ENCODE peak calls at places on chromosome 1, in four cellular contexts. One of them, this sample, is unnamed.

GRCh38 chr1:52786148-52786547 is 56.4 kb upstream of the ZYG11A start:
- DNase-seq in NCI-H748 treated with DMSO at 0.1 percent for 48 hours: no peak
- DNase-seq in T-helper 1 cell: no peak
- DNase-seq in activated CD4-positive, alpha-beta T cell treated with anti-CD3 and anti-CD28 coated beads, Interleukin-2, amount 50 U/mL, for 1 hour: no peak
- DNase-seq in this sample: no peak

GRCh38 chr1:231421616-231421970 is 494 bp downstream of the EGLN1 start:
- DNase-seq in activated CD4-positive, alpha-beta T cell treated with anti-CD3 and anti-CD28 coated beads, Interleukin-2, amount 50 U/mL, for 1 hour: peak
- DNase-seq in NCI-H748 treated with DMSO at 0.1 percent for 48 hours: peak
- DNase-seq in T-helper 1 cell: no peak
- DNase-seq in this sample: peak

GRCh38 chr1:24385160-24385939 is 28.2 kb downstream of the STPG1 start:
- DNase-seq in NCI-H748 treated with DMSO at 0.1 percent for 48 hours: no peak
- DNase-seq in activated CD4-positive, alpha-beta T cell treated with anti-CD3 and anti-CD28 coated beads, Interleukin-2, amount 50 U/mL, for 1 hour: peak
- DNase-seq in T-helper 1 cell: peak
- DNase-seq in this sample: peak

GRCh38 chr1:182703539-182703938 is 19.2 kb upstream of the RGS8 start:
- DNase-seq in T-helper 1 cell: no peak
- DNase-seq in activated CD4-positive, alpha-beta T cell treated with anti-CD3 and anti-CD28 coated beads, Interleukin-2, amount 50 U/mL, for 1 hour: no peak
- DNase-seq in NCI-H748 treated with DMSO at 0.1 percent for 48 hours: peak
- DNase-seq in this sample: no peak

GRCh38 chr1:180949616-180950000 is 36.9 kb downstream of the KIAA1614 start:
- DNase-seq in activated CD4-positive, alpha-beta T cell treated with anti-CD3 and anti-CD28 coated beads, Interleukin-2, amount 50 U/mL, for 1 hour: no peak
- DNase-seq in T-helper 1 cell: no peak
- DNase-seq in NCI-H748 treated with DMSO at 0.1 percent for 48 hours: no peak
- DNase-seq in this sample: no peak

GRCh38 chr1:247077234-247077633 is 1.4 kb downstream of the ZNF670 start:
- DNase-seq in activated CD4-positive, alpha-beta T cell treated with anti-CD3 and anti-CD28 coated beads, Interleukin-2, amount 50 U/mL, for 1 hour: no peak
- DNase-seq in NCI-H748 treated with DMSO at 0.1 percent for 48 hours: no peak
- DNase-seq in T-helper 1 cell: no peak
- DNase-seq in this sample: no peak

GRCh38 chr1:161261859-161262225 is 3.3 kb downstream of the PCP4L1 start:
- DNase-seq in NCI-H748 treated with DMSO at 0.1 percent for 48 hours: no peak
- DNase-seq in T-helper 1 cell: no peak
- DNase-seq in activated CD4-positive, alpha-beta T cell treated with anti-CD3 and anti-CD28 coated beads, Interleukin-2, amount 50 U/mL, for 1 hour: no peak
- DNase-seq in this sample: no peak

GRCh38 chr1:109198043-109198695 is 15.5 kb upstream of the SARS1 start:
- DNase-seq in NCI-H748 treated with DMSO at 0.1 percent for 48 hours: no peak
- DNase-seq in activated CD4-positive, alpha-beta T cell treated with anti-CD3 and anti-CD28 coated beads, Interleukin-2, amount 50 U/mL, for 1 hour: no peak
- DNase-seq in T-helper 1 cell: no peak
- DNase-seq in this sample: no peak

GRCh38 chr1:18941221-18942141 is 15.0 kb downstream of the IFFO2 start:
- DNase-seq in T-helper 1 cell: no peak
- DNase-seq in NCI-H748 treated with DMSO at 0.1 percent for 48 hours: no peak
- DNase-seq in activated CD4-positive, alpha-beta T cell treated with anti-CD3 and anti-CD28 coated beads, Interleukin-2, amount 50 U/mL, for 1 hour: no peak
- DNase-seq in this sample: no peak

GRCh38 chr1:184507604-184508289 is 120.9 kb downstream of the C1orf21 start:
- DNase-seq in NCI-H748 treated with DMSO at 0.1 percent for 48 hours: no peak
- DNase-seq in activated CD4-positive, alpha-beta T cell treated with anti-CD3 and anti-CD28 coated beads, Interleukin-2, amount 50 U/mL, for 1 hour: no peak
- DNase-seq in T-helper 1 cell: no peak
- DNase-seq in this sample: no peak

GRCh38 chr1:156083800-156084790 is 1.8 kb upstream of the MEX3A start:
- DNase-seq in NCI-H748 treated with DMSO at 0.1 percent for 48 hours: no peak
- DNase-seq in activated CD4-positive, alpha-beta T cell treated with anti-CD3 and anti-CD28 coated beads, Interleukin-2, amount 50 U/mL, for 1 hour: no peak
- DNase-seq in T-helper 1 cell: no peak
- DNase-seq in this sample: no peak

GRCh38 chr1:169484107-169484506 is 1.6 kb downstream of the SLC19A2 start:
- DNase-seq in T-helper 1 cell: no peak
- DNase-seq in activated CD4-positive, alpha-beta T cell treated with anti-CD3 and anti-CD28 coated beads, Interleukin-2, amount 50 U/mL, for 1 hour: no peak
- DNase-seq in NCI-H748 treated with DMSO at 0.1 percent for 48 hours: no peak
- DNase-seq in this sample: no peak

GRCh38 chr1:147683163-147683763 is 12.9 kb upstream of the ACP6 start:
- DNase-seq in T-helper 1 cell: no peak
- DNase-seq in NCI-H748 treated with DMSO at 0.1 percent for 48 hours: no peak
- DNase-seq in activated CD4-positive, alpha-beta T cell treated with anti-CD3 and anti-CD28 coated beads, Interleukin-2, amount 50 U/mL, for 1 hour: no peak
- DNase-seq in this sample: no peak

GRCh38 chr1:55285849-55286248 is 70.7 kb upstream of the USP24 start:
- DNase-seq in NCI-H748 treated with DMSO at 0.1 percent for 48 hours: no peak
- DNase-seq in T-helper 1 cell: no peak
- DNase-seq in activated CD4-positive, alpha-beta T cell treated with anti-CD3 and anti-CD28 coated beads, Interleukin-2, amount 50 U/mL, for 1 hour: no peak
- DNase-seq in this sample: no peak

GRCh38 chr1:180170569-180170968 is 15.9 kb downstream of the QSOX1 start:
- DNase-seq in T-helper 1 cell: no peak
- DNase-seq in NCI-H748 treated with DMSO at 0.1 percent for 48 hours: no peak
- DNase-seq in activated CD4-positive, alpha-beta T cell treated with anti-CD3 and anti-CD28 coated beads, Interleukin-2, amount 50 U/mL, for 1 hour: no peak
- DNase-seq in this sample: no peak

GRCh38 chr1:195898924-195899323 is 709.3 kb downstream of the KCNT2 start:
- DNase-seq in T-helper 1 cell: no peak
- DNase-seq in activated CD4-positive, alpha-beta T cell treated with anti-CD3 and anti-CD28 coated beads, Interleukin-2, amount 50 U/mL, for 1 hour: no peak
- DNase-seq in NCI-H748 treated with DMSO at 0.1 percent for 48 hours: no peak
- DNase-seq in this sample: no peak

GRCh38 chr1:119075614-119076013 is 64.8 kb downstream of the WARS2 start:
- DNase-seq in activated CD4-positive, alpha-beta T cell treated with anti-CD3 and anti-CD28 coated beads, Interleukin-2, amount 50 U/mL, for 1 hour: no peak
- DNase-seq in T-helper 1 cell: no peak
- DNase-seq in NCI-H748 treated with DMSO at 0.1 percent for 48 hours: no peak
- DNase-seq in this sample: no peak

GRCh38 chr1:245207801-245208200 is 53.0 kb downstream of the KIF26B start:
- DNase-seq in activated CD4-positive, alpha-beta T cell treated with anti-CD3 and anti-CD28 coated beads, Interleukin-2, amount 50 U/mL, for 1 hour: no peak
- DNase-seq in NCI-H748 treated with DMSO at 0.1 percent for 48 hours: no peak
- DNase-seq in T-helper 1 cell: no peak
- DNase-seq in this sample: no peak

GRCh38 chr1:50976890-50977574 is 7.0 kb downstream of the CDKN2C start:
- DNase-seq in NCI-H748 treated with DMSO at 0.1 percent for 48 hours: peak
- DNase-seq in activated CD4-positive, alpha-beta T cell treated with anti-CD3 and anti-CD28 coated beads, Interleukin-2, amount 50 U/mL, for 1 hour: peak
- DNase-seq in T-helper 1 cell: peak
- DNase-seq in this sample: peak

GRCh38 chr1:193700710-193701355 is 514.4 kb upstream of the B3GALT2 start:
- DNase-seq in T-helper 1 cell: peak
- DNase-seq in activated CD4-positive, alpha-beta T cell treated with anti-CD3 and anti-CD28 coated beads, Interleukin-2, amount 50 U/mL, for 1 hour: no peak
- DNase-seq in NCI-H748 treated with DMSO at 0.1 percent for 48 hours: no peak
- DNase-seq in this sample: no peak

GRCh38 chr1:112389689-112390088 is 6.3 kb upstream of the CTTNBP2NL start:
- DNase-seq in NCI-H748 treated with DMSO at 0.1 percent for 48 hours: no peak
- DNase-seq in activated CD4-positive, alpha-beta T cell treated with anti-CD3 and anti-CD28 coated beads, Interleukin-2, amount 50 U/mL, for 1 hour: no peak
- DNase-seq in T-helper 1 cell: no peak
- DNase-seq in this sample: no peak

GRCh38 chr1:158962983-158963382 is 31.6 kb downstream of the PYHIN1 start:
- DNase-seq in T-helper 1 cell: no peak
- DNase-seq in NCI-H748 treated with DMSO at 0.1 percent for 48 hours: no peak
- DNase-seq in activated CD4-positive, alpha-beta T cell treated with anti-CD3 and anti-CD28 coated beads, Interleukin-2, amount 50 U/mL, for 1 hour: no peak
- DNase-seq in this sample: no peak

GRCh38 chr1:67846538-67846937 is 13.3 kb upstream of the GNG12 start:
- DNase-seq in T-helper 1 cell: no peak
- DNase-seq in NCI-H748 treated with DMSO at 0.1 percent for 48 hours: no peak
- DNase-seq in activated CD4-positive, alpha-beta T cell treated with anti-CD3 and anti-CD28 coated beads, Interleukin-2, amount 50 U/mL, for 1 hour: no peak
- DNase-seq in this sample: no peak